ENCODE peak calls at places on chromosome 1, in four cellular contexts. D, J, F and M are unnamed samples.

GRCh38 chr1:231279081-231279480 is 38.1 kb downstream of the GNPAT start:
- DNase-seq in F (no peak), D (peak), J (no peak), M (no peak)

GRCh38 chr1:154222918-154223317 is 2.2 kb downstream of the UBAP2L start:
- DNase-seq in J (no peak), D (no peak), F (no peak), M (no peak)

GRCh38 chr1:28646040-28646439 is 2.4 kb upstream of the RNU11 start:
- DNase-seq in F (no peak), D (no peak), J (no peak), M (no peak)

GRCh38 chr1:110308247-110308646 is 30.9 kb upstream of the RBM15 start:
- DNase-seq in D (no peak), F (no peak), J (no peak), M (no peak)

GRCh38 chr1:228270032-228270431 is 62.2 kb downstream of the OBSCN start:
- DNase-seq in D (peak), J (no peak), F (no peak), M (no peak)

GRCh38 chr1:214317300-214317699 is 36.3 kb downstream of the SMYD2 start:
- DNase-seq in D (no peak), F (no peak), J (no peak), M (no peak)

GRCh38 chr1:62321438-62321837 is 2.2 kb upstream of the KANK4 start:
- DNase-seq in J (no peak), F (no peak), D (peak), M (no peak)

GRCh38 chr1:16630661-16631247 is 17.4 kb upstream of the NBPF1 start:
- DNase-seq in J (no peak), F (no peak), D (no peak), M (no peak)

GRCh38 chr1:154137888-154138287 is 17.0 kb downstream of the NUP210L start:
- DNase-seq in F (no peak), J (no peak), D (no peak), M (no peak)

GRCh38 chr1:193705473-193706074 is 519.2 kb upstream of the B3GALT2 start:
- DNase-seq in J (no peak), F (no peak), D (no peak), M (no peak)

GRCh38 chr1:42774928-42775549 is 8.0 kb downstream of the C1orf50 start:
- DNase-seq in J (no peak), F (no peak), D (no peak), M (peak)

GRCh38 chr1:81543764-81544163 is 257.0 kb upstream of the ADGRL2 start:
- DNase-seq in J (no peak), D (no peak), F (no peak), M (no peak)

GRCh38 chr1:230307213-230307612 is 118.9 kb downstream of the PGBD5 start:
- DNase-seq in J (no peak), D (peak), F (no peak), M (no peak)

GRCh38 chr1:11397151-11397902 is 81.6 kb upstream of the DISP3 start:
- DNase-seq in F (no peak), J (no peak), D (no peak), M (no peak)

GRCh38 chr1:165823552-165824268 is 3.7 kb upstream of the UCK2 start:
- DNase-seq in D (no peak), J (no peak), F (no peak), M (no peak)

GRCh38 chr1:110118636-110119396 is 6.6 kb downstream of the UBL4B start:
- DNase-seq in J (no peak), F (no peak), D (no peak), M (no peak)

GRCh38 chr1:155062151-155062686 is 1.3 kb upstream of the EFNA4 start:
- DNase-seq in F (no peak), J (no peak), D (no peak), M (no peak)

GRCh38 chr1:245327842-245328241 is 173.1 kb downstream of the KIF26B start:
- DNase-seq in D (no peak), J (no peak), F (no peak), M (no peak)

GRCh38 chr1:237975903-237976302 is 85.2 kb upstream of the ZP4 start:
- DNase-seq in J (no peak), D (no peak), F (no peak), M (no peak)

GRCh38 chr1:4267381-4268261 is 367.5 kb upstream of the C1orf174 start:
- DNase-seq in D (no peak), J (no peak), F (no peak), M (no peak)